ENCODE peak calls at places on chromosomes 6 and 20, in seven cellular contexts. J is stimulated activated CD8-positive, alpha-beta memory T cell treated with anti-CD3 and anti-CD28 coated beads, Interleukin-4, amount 100 ng/mL, for 1 hour; A is fibroblast of lung; W is H54; U is nephron progenitor cell; Y is DMS153; M is islet precursor cell. N is an unnamed sample.

GRCh38 chr6:155670655-155671054 is 215.0 kb upstream of the NOX3 start:
- DNase-seq in A (no peak), W (no peak), Y (no peak), U (no peak), M (no peak), J (no peak), N (no peak)

GRCh38 chr6:43860285-43860684 is 90.3 kb downstream of the VEGFA start:
- DNase-seq in A (peak; percentile 19), W (no peak), M (no peak), Y (no peak), U (no peak), J (no peak), N (no peak)

GRCh38 chr6:136969433-136969832 is 47.3 kb downstream of the SLC35D3 start:
- DNase-seq in Y (no peak), W (no peak), A (no peak), J (no peak), U (no peak), M (peak; percentile 72), N (no peak)

GRCh38 chr6:26125015-26125690 is 37.9 kb downstream of the HFE start:
- DNase-seq in A (no peak), U (no peak), J (no peak), M (no peak), Y (no peak), W (no peak), N (no peak)

GRCh38 chr6:106966671-106967522 is 7.6 kb downstream of the CD24 start:
- DNase-seq in A (no peak), M (no peak), W (no peak), J (no peak), U (no peak), Y (peak; percentile 45), N (no peak)

GRCh38 chr6:107509506-107509905 is 19.6 kb downstream of the SOBP start:
- DNase-seq in A (peak; percentile 84), M (no peak), J (no peak), W (no peak), U (no peak), Y (no peak), N (no peak)

GRCh38 chr6:167543602-167544506 is 219.0 kb downstream of the TTLL2 start:
- DNase-seq in W (no peak), J (no peak), M (no peak), Y (no peak), A (peak; percentile 20), U (no peak), N (no peak)

GRCh38 chr6:121652726-121653623 is 217.5 kb downstream of the GJA1 start:
- DNase-seq in U (no peak), W (no peak), A (peak; percentile 81), Y (no peak), M (no peak), J (no peak), N (peak; percentile 69)

GRCh38 chr6:7042654-7043545 is 64.9 kb upstream of the RREB1 start:
- DNase-seq in J (no peak), Y (peak; percentile 19), M (no peak), A (no peak), W (no peak), U (no peak), N (no peak)

GRCh38 chr20:53926428-53927028 is 143.9 kb downstream of the BCAS1 start:
- DNase-seq in J (no peak), A (peak; percentile 99), M (peak; percentile 60), Y (peak; percentile 92), W (peak; percentile 69), U (no peak), N (peak; percentile 83)

GRCh38 chr6:41732601-41733348 is 2.6 kb downstream of the TFEB start:
- DNase-seq in U (no peak), A (no peak), J (peak; percentile 34), Y (no peak), W (no peak), M (no peak), N (no peak)

GRCh38 chr20:20363449-20364015 is 4.4 kb upstream of the INSM1 start:
- DNase-seq in A (no peak), M (no peak), W (no peak), Y (peak; percentile 55), U (peak; percentile 26), J (no peak), N (no peak)

N was measured in HS-27A.